ENCODE peak calls at places on chromosomes 11 and 22, in seven cellular contexts. R is astrocyte, V is stomach, C is gastrocnemius medialis, Y is colonic mucosa, J is Peyer's patch, E is endothelial cell of umbilical vein. U is an unnamed sample. For H3K4me1 and H3K27me3, the result is how much of the 10 kb centered on the place peaks cover.

GRCh38 chr11:110728883-110729282 is 16.6 kb upstream of the ARHGAP20 start:
- DNase-seq in R (no peak), V (no peak), C (no peak), Y (no peak), J (no peak), E (no peak), U (no peak)

GRCh38 chr11:82767123-82767522 is 33.5 kb upstream of the FAM181B start:
- DNase-seq in R (no peak), V (no peak), C (no peak), Y (no peak), J (no peak), E (no peak), U (no peak)

GRCh38 chr22:46754110-46754799 is 8.2 kb upstream of the TBC1D22A start:
- DNase-seq in R (peak), V (peak), C (peak), Y (peak), J (peak), E (peak), U (peak)

GRCh38 chr22:25069758-25070461 is 117.4 kb downstream of the KIAA1671 start:
- DNase-seq in R (no peak), V (no peak), C (peak), Y (no peak), J (no peak), E (peak), U (no peak)

GRCh38 chr11:102347526-102348331 is 715 bp downstream of the BIRC2 start:
- DNase-seq in R (peak), V (no peak), C (no peak), Y (peak), J (no peak), E (peak), U (no peak)

GRCh38 chr11:109193880-109194279 is 228.1 kb upstream of the C11orf87 start:
- DNase-seq in R (no peak), V (no peak), C (no peak), Y (no peak), J (no peak), E (no peak), U (no peak)

GRCh38 chr22:50498322-50498861 is 9.1 kb downstream of the LMF2 start:
- DNase-seq in R (peak), V (peak), C (no peak), Y (peak), J (peak), E (peak), U (peak)

GRCh38 chr11:60528934-60529333 is 13.7 kb downstream of the MS4A13 start:
- DNase-seq in R (no peak), V (no peak), C (no peak), Y (no peak), J (no peak), E (no peak), U (no peak)

GRCh38 chr11:9470765-9471164 is 10.0 kb downstream of the ZNF143 start:
- DNase-seq in R (no peak), V (no peak), C (no peak), Y (no peak), J (no peak), E (no peak), U (no peak)

GRCh38 chr11:92979176-92979575 is 9.7 kb downstream of the MTNR1B start:
- DNase-seq in R (peak), V (no peak), C (no peak), Y (no peak), J (no peak), E (no peak), U (no peak)

GRCh38 chr11:31640611-31641010 is 131.0 kb downstream of the ELP4 start:
- DNase-seq in R (no peak), V (no peak), C (no peak), Y (no peak), J (no peak), E (no peak), U (no peak)

GRCh38 chr22:49936973-49937757 is 18.7 kb downstream of the CRELD2 start:
- DNase-seq in R (no peak), V (peak), C (no peak), Y (no peak), J (no peak), E (peak), U (no peak)

GRCh38 chr11:123166095-123166559 is 28.9 kb downstream of the CLMP start:
- DNase-seq in R (peak), V (no peak), C (no peak), Y (peak), J (no peak), E (no peak), U (no peak)
- TF ChIP-seq CTCF in R (peak), V (no peak), C (no peak), Y (peak), J (peak), E (peak), U (peak)

GRCh38 chr22:35206889-35207288 is 50.4 kb upstream of the HMGXB4 start:
- DNase-seq in R (no peak), V (no peak), C (no peak), Y (no peak), J (no peak), E (no peak), U (no peak)
- H3K4me1 ChIP-seq in R (under half), V (under half), C (under half), Y (under half), J (under half), E (under half), U (under half)

GRCh38 chr11:120819437-120819836 is 204.5 kb upstream of the TBCEL start:
- DNase-seq in R (no peak), V (no peak), C (no peak), Y (no peak), J (no peak), E (no peak), U (no peak)
- H3K27me3 ChIP-seq in R (under half), V (under half), C (under half), Y (under half), J (under half), E (under half), U (under half)

DNA sequence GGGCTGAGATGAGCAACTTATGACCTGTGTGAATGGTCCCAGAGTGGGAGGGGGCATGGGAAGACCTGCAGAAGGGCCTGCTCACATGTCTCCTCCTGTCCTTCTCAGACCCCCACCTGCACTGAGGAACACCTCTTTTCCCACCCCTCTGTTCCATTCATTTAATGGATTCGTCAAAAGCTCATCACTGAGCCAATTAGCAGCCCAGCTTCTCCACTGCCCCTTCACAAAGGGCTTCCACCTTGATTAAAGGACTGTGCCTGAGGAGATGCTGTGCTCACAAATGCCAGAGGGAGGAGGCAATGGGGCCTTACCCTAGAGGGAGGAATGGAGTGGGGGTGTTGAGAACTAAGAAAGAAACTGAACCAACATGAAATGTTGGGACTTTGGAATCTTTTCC is 14.0 kb upstream of the CDON start:
- DNase-seq in R (no peak), V (no peak), C (no peak), Y (no peak), J (no peak), E (no peak), U (no peak)
- TF ChIP-seq CTCF in R (no peak), V (no peak), C (no peak), Y (no peak), J (no peak), E (no peak), U (no peak)

DNA sequence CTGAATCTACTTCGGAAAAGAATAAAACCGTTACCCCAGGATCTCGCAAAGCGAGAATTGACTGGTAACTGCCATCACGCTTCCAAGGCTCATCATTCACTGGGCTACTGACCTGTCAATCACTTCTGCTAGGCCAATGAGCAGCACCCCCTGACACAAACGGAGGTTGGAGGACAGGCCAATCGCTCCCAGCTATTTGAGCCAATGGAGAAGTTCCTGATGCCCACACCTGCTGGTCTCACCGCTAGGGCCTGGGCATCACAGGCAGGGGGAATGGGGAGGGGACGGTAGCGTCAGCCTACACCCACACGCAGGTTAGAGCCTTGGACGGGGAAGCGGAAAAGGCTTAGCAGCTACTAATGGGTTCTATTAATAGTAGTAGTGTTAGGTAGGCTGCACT is 56.7 kb upstream of the CHST1 start:
- DNase-seq in R (no peak), V (no peak), C (no peak), Y (no peak), J (no peak), E (no peak), U (no peak)
- H3K4me1 ChIP-seq in R (under half), V (under half), C (under half), Y (under half), J (under half), E (under half), U (under half)

DNA sequence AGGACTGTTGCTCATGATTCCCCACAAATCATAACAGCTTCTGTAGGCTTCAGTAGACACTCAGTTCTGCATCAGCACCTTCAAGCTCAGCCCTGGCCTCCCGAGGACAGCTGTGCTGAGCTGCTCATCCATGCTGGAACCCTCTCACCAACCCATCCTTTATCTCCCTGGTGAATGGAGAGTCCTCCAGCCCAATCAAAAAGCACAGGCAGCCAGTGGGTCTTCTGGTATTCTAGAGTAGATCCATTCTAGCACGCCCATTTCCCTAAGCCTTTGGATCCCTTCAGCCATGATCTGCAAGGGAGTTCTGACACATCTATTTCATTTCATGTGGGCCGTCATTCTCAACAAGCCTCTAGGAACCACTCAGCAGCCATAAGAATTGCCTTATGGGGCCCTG is 44.6 kb upstream of the SPATA19 start:
- DNase-seq in R (no peak), V (no peak), C (no peak), Y (no peak), J (no peak), E (no peak), U (no peak)
- H3K27me3 ChIP-seq in R (under half), V (under half), C (under half), Y (under half), J (under half), E (under half), U (under half)

U was measured in right atrium auricular region.